ENCODE peak calls at places on chromosomes 16 and 17, in eight cellular contexts. B, P, G, O, V, X, I and T are unnamed samples.

GRCh38 chr17:32283745-32284207 is 18.1 kb downstream of the RHBDL3 start:
- DNase-seq in V (no peak), I (no peak), O (no peak), P (peak), B (no peak), X (no peak), G (peak), T (no peak)

GRCh38 chr17:48012151-48012520 is 25.5 kb downstream of the COPZ2 start:
- DNase-seq in X (no peak), I (peak), B (peak), V (peak), G (no peak), P (no peak), O (no peak), T (peak)

GRCh38 chr16:57191056-57191536 is 5.0 kb downstream of the RSPRY1 start:
- DNase-seq in G (peak), X (no peak), P (no peak), O (no peak), V (no peak), B (no peak), I (no peak), T (no peak)

GRCh38 chr17:35022536-35023063 is 40.9 kb downstream of the RFFL start:
- DNase-seq in B (peak), G (peak), X (peak), P (peak), V (no peak), I (peak), O (peak), T (peak)

GRCh38 chr17:68624381-68624780 is 23.2 kb upstream of the FAM20A start:
- DNase-seq in V (no peak), G (no peak), I (no peak), O (no peak), P (no peak), X (no peak), B (no peak), T (no peak)

GRCh38 chr16:58022601-58023371 is 2.8 kb upstream of the MMP15 start:
- DNase-seq in X (peak), P (peak), V (no peak), B (no peak), I (peak), G (peak), O (peak), T (peak)

GRCh38 chr16:11673091-11674000 is 5.1 kb downstream of the SNN start:
- DNase-seq in G (no peak), O (peak), B (no peak), P (no peak), I (peak), X (no peak), V (no peak), T (no peak)

GRCh38 chr16:4134434-4134833 is 18.2 kb upstream of the ADCY9 start:
- DNase-seq in G (no peak), X (no peak), B (no peak), V (no peak), O (no peak), I (no peak), P (no peak), T (no peak)

GRCh38 chr16:48123104-48123788 is 32.5 kb downstream of the ABCC12 start:
- DNase-seq in I (no peak), O (no peak), V (no peak), X (no peak), B (peak), P (peak), G (peak), T (peak)

GRCh38 chr17:1865252-1866037 is 35.6 kb downstream of the RPA1 start:
- DNase-seq in X (peak), I (no peak), P (no peak), B (no peak), O (no peak), V (no peak), G (peak), T (no peak)

GRCh38 chr17:49316889-49317288 is 45.2 kb downstream of the ZNF652 start:
- DNase-seq in X (no peak), O (no peak), I (no peak), G (no peak), P (no peak), V (no peak), B (no peak), T (no peak)

GRCh38 chr16:27199747-27200146 is 3.6 kb upstream of the KDM8 start:
- DNase-seq in V (no peak), I (no peak), O (no peak), B (no peak), X (no peak), P (no peak), G (no peak), T (no peak)

GRCh38 chr17:73430165-73430680 is 118.4 kb upstream of the CDC42EP4 start:
- DNase-seq in B (no peak), O (no peak), V (no peak), X (no peak), P (no peak), G (no peak), I (peak), T (no peak)

GRCh38 chr16:13098536-13098935 is 197.1 kb downstream of the SHISA9 start:
- DNase-seq in B (no peak), O (no peak), G (no peak), P (no peak), V (no peak), I (no peak), X (no peak), T (no peak)